ENCODE peak calls at places on chromosomes 5 and 9, in seven cellular contexts. Q is M059J, Y is fibroblast of pulmonary artery, X is NCI-H226, R is kidney tubule cell, O is cardiac fibroblast, V is neural crest cell. E is an unnamed sample.

GRCh38 chr5:142295084-142295758 is 29.6 kb downstream of the SPRY4 start:
- DNase-seq in R (no peak), V (no peak), O (peak), X (no peak), Q (no peak), Y (peak), E (no peak)

GRCh38 chr5:132389453-132390286 is 20.2 kb downstream of the SLC22A5 start:
- DNase-seq in R (peak), Q (peak), V (no peak), Y (peak), X (peak), O (peak), E (no peak)

GRCh38 chr9:106284300-106284699 is 578.7 kb upstream of the ZNF462 start:
- DNase-seq in O (no peak), R (peak), Y (no peak), X (no peak), V (peak), Q (no peak), E (no peak)

GRCh38 chr5:141839015-141839513 is 39.1 kb downstream of the PCDH1 start:
- DNase-seq in R (no peak), X (no peak), V (no peak), Q (peak), Y (peak), O (peak), E (no peak)

GRCh38 chr9:88733651-88734470 is 198.9 kb downstream of the NXNL2 start:
- DNase-seq in Y (peak), R (peak), V (no peak), Q (peak), O (peak), X (peak), E (no peak)

GRCh38 chr5:112146323-112146848 is 272.7 kb downstream of the EPB41L4A start:
- DNase-seq in V (no peak), X (peak), O (peak), Q (peak), R (peak), Y (peak), E (no peak)

GRCh38 chr9:110258671-110259070 is 2.4 kb upstream of the TXN start:
- DNase-seq in Y (no peak), X (no peak), V (no peak), O (no peak), R (no peak), Q (no peak), E (no peak)

GRCh38 chr9:113709721-113710120 is 166.4 kb upstream of the ZNF618 start:
- DNase-seq in V (no peak), Q (no peak), O (no peak), Y (no peak), R (no peak), X (no peak), E (no peak)

GRCh38 chr5:81052325-81052724 is 92.2 kb downstream of the RASGRF2 start:
- DNase-seq in Y (no peak), O (no peak), X (no peak), V (no peak), R (no peak), Q (no peak), E (no peak)

GRCh38 chr9:35518981-35519679 is 29.2 kb downstream of the RUSC2 start:
- DNase-seq in O (peak), R (peak), Y (peak), X (peak), V (no peak), Q (peak), E (no peak)

GRCh38 chr9:4366649-4367330 is 66.9 kb upstream of the GLIS3 start:
- DNase-seq in X (no peak), R (peak), Y (peak), Q (peak), O (peak), V (peak), E (no peak)